ENCODE peak calls at places on chromosome 19, in ten cellular contexts. W is heart left ventricle, D is IMR-90, V is breast epithelium, M is ovary, K is lower leg skin, A is esophagus squamous epithelium, F is tibial nerve, P is vagina, B is A549. R is an unnamed sample.

GRCh38 chr19:18435848-18436631 is 1.9 kb downstream of the ISYNA1 start:
- DNase-seq in W (no peak), D (no peak), V (no peak), M (peak; percentile 65), K (no peak), A (no peak), F (no peak), P (no peak), B (no peak), R (no peak)

GRCh38 chr19:12208221-12208620 is 45.3 kb downstream of the ZNF136 start:
- DNase-seq in W (no peak), D (no peak), V (no peak), M (no peak), K (no peak), A (no peak), F (no peak), P (no peak), B (no peak), R (no peak)

GRCh38 chr19:45404557-45405434 is at the start of gene PPP1R13L:
- DNase-seq in W (peak; percentile 94), D (peak; percentile 56), V (peak; percentile 96), M (peak; percentile 69), K (peak; percentile 86), A (no peak), F (no peak), P (no peak), B (peak; percentile 95), R (peak; percentile 76)

GRCh38 chr19:15292847-15293582 is 39.3 kb downstream of the BRD4 start:
- DNase-seq in W (peak; percentile 39), D (no peak), V (no peak), M (no peak), K (no peak), A (no peak), F (no peak), P (no peak), B (no peak), R (no peak)

GRCh38 chr19:2166741-2167738 is 3.3 kb downstream of the DOT1L start:
- DNase-seq in W (peak; percentile 94), D (peak; percentile 67), V (peak; percentile 80), M (peak; percentile 81), K (peak; percentile 66), A (no peak), F (peak; percentile 67), P (no peak), B (no peak), R (peak; percentile 81)

GRCh38 chr19:46326608-46327007 is 20.3 kb upstream of the PPP5C start:
- DNase-seq in W (no peak), D (no peak), V (no peak), M (no peak), K (no peak), A (no peak), F (no peak), P (no peak), B (no peak), R (no peak)

GRCh38 chr19:5484398-5485285 is 29.4 kb downstream of the ZNRF4 start:
- DNase-seq in W (no peak), D (peak; percentile 60), V (no peak), M (no peak), K (no peak), A (no peak), F (no peak), P (no peak), B (no peak), R (no peak)

GRCh38 chr19:43780706-43781525 is at the start of gene KCNN4:
- DNase-seq in W (no peak), D (peak; percentile 67), V (no peak), M (no peak), K (no peak), A (peak; percentile 40), F (no peak), P (no peak), B (peak; percentile 77), R (no peak)

GRCh38 chr19:613732-614567 is 19.4 kb downstream of the POLRMT start:
- DNase-seq in W (no peak), D (no peak), V (no peak), M (no peak), K (no peak), A (no peak), F (no peak), P (no peak), B (no peak), R (no peak)

GRCh38 chr19:34350161-34350561 is 14.8 kb upstream of the GPI start:
- DNase-seq in W (no peak), D (peak; percentile 43), V (no peak), M (no peak), K (no peak), A (no peak), F (no peak), P (no peak), B (no peak), R (no peak)

GRCh38 chr19:33678796-33679195 is 57.0 kb downstream of the CHST8 start:
- DNase-seq in W (no peak), D (no peak), V (peak; percentile 27), M (no peak), K (no peak), A (no peak), F (no peak), P (no peak), B (no peak), R (no peak)

GRCh38 chr19:1747285-1748114 is 5.8 kb upstream of the ONECUT3 start:
- DNase-seq in W (no peak), D (peak; percentile 80), V (no peak), M (no peak), K (no peak), A (no peak), F (no peak), P (no peak), B (peak; percentile 83), R (no peak)

GRCh38 chr19:30898353-30899103 is 450.7 kb downstream of the TSHZ3 start:
- DNase-seq in W (no peak), D (no peak), V (no peak), M (no peak), K (no peak), A (no peak), F (no peak), P (no peak), B (no peak), R (no peak)

GRCh38 chr19:8973501-8974091 is 36.6 kb downstream of the MUC16 start:
- DNase-seq in W (no peak), D (no peak), V (no peak), M (no peak), K (no peak), A (no peak), F (no peak), P (no peak), B (no peak), R (no peak)

GRCh38 chr19:29845576-29846176 is 33.9 kb downstream of the CCNE1 start:
- DNase-seq in W (no peak), D (peak; percentile 18), V (no peak), M (no peak), K (peak; percentile 23), A (no peak), F (no peak), P (no peak), B (peak; percentile 87), R (no peak)

GRCh38 chr19:57279418-57280164 is 694 bp upstream of the ZNF460 start:
- DNase-seq in W (peak; percentile 95), D (peak; percentile 97), V (peak; percentile 93), M (peak; percentile 88), K (peak; percentile 88), A (peak; percentile 54), F (peak; percentile 73), P (no peak), B (peak; percentile 97), R (peak; percentile 89)
- TF ChIP-seq POLR2A in W (peak; percentile 54), D (peak; percentile 96), V (peak; percentile 40), M (peak; percentile 76), K (no peak), A (peak; percentile 30), F (no peak), P (no peak), B (peak; percentile 46), R (no peak)

DNA sequence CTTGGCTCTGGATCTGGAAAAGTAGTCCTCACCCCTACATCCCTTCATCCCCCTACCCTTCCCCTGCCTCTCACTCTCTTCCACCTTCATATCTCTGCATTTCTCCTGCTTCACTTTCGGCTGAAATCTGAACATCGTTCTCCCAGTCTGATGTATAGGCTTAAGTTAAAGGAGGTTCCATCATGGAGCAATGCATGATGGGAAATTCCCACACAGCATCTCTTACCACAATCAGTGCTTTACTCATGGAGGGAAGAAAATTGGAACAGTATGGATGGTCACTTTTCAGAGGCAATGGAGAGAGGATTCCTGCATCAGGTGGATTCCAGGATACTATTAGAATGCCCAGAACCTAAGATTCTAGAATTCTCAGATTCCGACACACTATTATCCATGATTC is 6.1 kb upstream of the KLK8 start:
- DNase-seq in W (no peak), D (no peak), V (no peak), M (no peak), K (no peak), A (no peak), F (no peak), P (no peak), B (no peak), R (no peak)
- TF ChIP-seq POLR2A in W (no peak), D (no peak), V (no peak), M (no peak), K (no peak), A (no peak), F (no peak), P (no peak), B (no peak), R (no peak)

GRCh38 chr19:48391100-48392005 is at the start of gene KDELR1:
- DNase-seq in W (peak; percentile 79), D (peak; percentile 60), V (peak; percentile 56), M (peak; percentile 85), K (peak; percentile 70), A (no peak), F (peak; percentile 54), P (no peak), B (peak; percentile 78), R (peak; percentile 75)
- TF ChIP-seq POLR2A in W (peak; percentile 61), D (no peak), V (peak; percentile 50), M (peak; percentile 77), K (no peak), A (no peak), F (peak; percentile 60), P (no peak), B (peak; percentile 72), R (peak; percentile 51)

GRCh38 chr19:4429266-4430200 is 27.1 kb downstream of the CHAF1A start:
- DNase-seq in W (no peak), D (peak; percentile 62), V (no peak), M (no peak), K (no peak), A (no peak), F (no peak), P (no peak), B (no peak), R (no peak)

GRCh38 chr19:4428326-4428975 is 26.0 kb downstream of the CHAF1A start:
- DNase-seq in W (no peak), D (no peak), V (no peak), M (no peak), K (no peak), A (no peak), F (no peak), P (no peak), B (no peak), R (no peak)

GRCh38 chr19:4432918-4433506 is 24.6 kb downstream of the UBXN6 start:
- DNase-seq in W (no peak), D (no peak), V (no peak), M (no peak), K (no peak), A (no peak), F (no peak), P (no peak), B (no peak), R (no peak)

GRCh38 chr19:4431808-4432674 is 25.6 kb downstream of the UBXN6 start:
- DNase-seq in W (no peak), D (no peak), V (no peak), M (no peak), K (no peak), A (no peak), F (no peak), P (no peak), B (no peak), R (no peak)

GRCh38 chr19:4430760-4431159 is 26.8 kb downstream of the UBXN6 start:
- DNase-seq in W (no peak), D (no peak), V (no peak), M (no peak), K (no peak), A (no peak), F (no peak), P (no peak), B (no peak), R (no peak)
- TF ChIP-seq POLR2A in W (no peak), D (no peak), V (no peak), M (no peak), K (no peak), A (no peak), F (no peak), P (no peak), B (no peak), R (no peak)

R was measured in uterus.